ENCODE peak calls at places on chromosomes 16 and 17, in ten cellular contexts. C, Y, I, O, H, F, S, L, M and T are unnamed samples.

GRCh38 chr17:71519285-71519684 is 601.5 kb upstream of the SOX9 start:
- DNase-seq in I (no peak), C (no peak), S (no peak), L (no peak), M (no peak), F (no peak), O (no peak), Y (no peak), H (no peak), T (no peak)

GRCh38 chr16:57593990-57594389 is 34.4 kb upstream of the ADGRG1 start:
- DNase-seq in O (no peak), C (no peak), F (no peak), L (no peak), Y (no peak), M (no peak), I (no peak), S (no peak), H (no peak), T (no peak)

GRCh38 chr17:59368218-59368857 is 36.9 kb downstream of the YPEL2 start:
- DNase-seq in I (no peak), C (no peak), F (no peak), O (no peak), H (peak), Y (no peak), L (no peak), M (no peak), S (no peak), T (no peak)

GRCh38 chr16:67966549-67967182 is 1.8 kb downstream of the SLC12A4 start:
- DNase-seq in I (no peak), H (peak), S (peak), O (no peak), M (no peak), Y (no peak), F (no peak), L (peak), C (no peak), T (no peak)

GRCh38 chr16:49456763-49457162 is 83.2 kb downstream of the C16orf78 start:
- DNase-seq in L (peak), Y (peak), F (no peak), O (no peak), C (no peak), S (no peak), I (no peak), H (peak), M (no peak), T (no peak)

GRCh38 chr16:85448557-85449194 is 164.4 kb upstream of the GSE1 start:
- DNase-seq in L (peak), O (peak), C (peak), I (peak), F (no peak), M (peak), H (no peak), S (no peak), Y (no peak), T (no peak)

GRCh38 chr17:4643676-4644075 is 2.2 kb upstream of the ALOX15 start:
- DNase-seq in S (no peak), C (peak), H (no peak), I (no peak), Y (no peak), F (no peak), O (no peak), M (no peak), L (no peak), T (no peak)

GRCh38 chr17:28466521-28467048 is 6.9 kb upstream of the SLC13A2 start:
- DNase-seq in H (peak), I (no peak), F (no peak), M (peak), C (no peak), O (no peak), L (no peak), S (no peak), Y (no peak), T (no peak)

GRCh38 chr16:84599528-84600202 is 18.2 kb downstream of the COTL1 start:
- DNase-seq in Y (peak), F (peak), S (peak), C (no peak), M (peak), L (peak), I (peak), O (no peak), H (peak), T (no peak)

GRCh38 chr17:39618252-39618913 is 8.4 kb upstream of the PPP1R1B start:
- DNase-seq in I (no peak), Y (no peak), M (peak), S (no peak), L (peak), O (no peak), F (no peak), H (no peak), C (no peak), T (no peak)

GRCh38 chr16:84567446-84567962 is 50.4 kb downstream of the COTL1 start:
- DNase-seq in F (no peak), O (no peak), M (no peak), S (no peak), I (no peak), Y (no peak), L (no peak), H (no peak), C (no peak), T (no peak)

GRCh38 chr16:54275956-54276355 is 10.6 kb downstream of the IRX3 start:
- DNase-seq in H (peak), C (no peak), F (no peak), I (no peak), O (no peak), Y (peak), L (no peak), M (no peak), S (no peak), T (peak)

GRCh38 chr17:59479141-59479540 is 86.3 kb upstream of the DHX40 start:
- DNase-seq in O (no peak), Y (no peak), L (no peak), F (no peak), C (no peak), S (no peak), I (no peak), M (no peak), H (no peak), T (no peak)

GRCh38 chr17:48127371-48128051 is 19.9 kb downstream of the SNX11 start:
- DNase-seq in O (no peak), M (no peak), I (no peak), L (no peak), F (no peak), S (no peak), C (no peak), Y (no peak), H (no peak), T (no peak)

GRCh38 chr16:8519179-8519578 is 71.1 kb downstream of the TMEM114 start:
- DNase-seq in F (no peak), C (no peak), I (no peak), S (no peak), H (no peak), L (no peak), Y (no peak), O (no peak), M (no peak), T (no peak)

GRCh38 chr16:80166082-80166481 is 374.7 kb upstream of the DYNLRB2 start:
- DNase-seq in S (no peak), F (no peak), I (no peak), O (no peak), C (no peak), M (no peak), L (no peak), Y (no peak), H (no peak), T (no peak)

GRCh38 chr16:30472328-30472942 is at the start of gene ITGAL:
- DNase-seq in M (no peak), C (peak), H (no peak), F (no peak), O (peak), Y (peak), L (peak), S (peak), I (peak), T (no peak)

GRCh38 chr17:66191607-66192377 is at the start of gene CEP112:
- DNase-seq in H (peak), S (peak), L (peak), I (peak), O (peak), Y (peak), C (peak), M (peak), F (peak), T (peak)

GRCh38 chr17:50079334-50080095 is 15.6 kb upstream of the PDK2 start:
- DNase-seq in H (peak), F (no peak), M (no peak), C (no peak), I (peak), S (no peak), Y (no peak), L (peak), O (no peak), T (no peak)

GRCh38 chr17:8695241-8695640 is 49.4 kb downstream of the CCDC42 start:
- DNase-seq in Y (no peak), C (no peak), S (no peak), F (peak), O (no peak), I (no peak), L (no peak), H (peak), M (no peak), T (no peak)

GRCh38 chr16:70522216-70523000 is 946 bp downstream of the COG4 start:
- DNase-seq in Y (no peak), M (no peak), C (no peak), O (no peak), F (no peak), L (peak), H (no peak), S (no peak), I (peak), T (no peak)

GRCh38 chr16:57377080-57377841 is 5.0 kb downstream of the CX3CL1 start:
- DNase-seq in O (no peak), F (no peak), H (no peak), M (peak), L (peak), C (peak), I (peak), Y (no peak), S (no peak), T (no peak)

GRCh38 chr17:78272181-78272913 is 40.9 kb downstream of the TMEM235 start:
- DNase-seq in M (peak), F (peak), C (no peak), O (peak), S (peak), Y (peak), H (no peak), I (peak), L (no peak), T (no peak)

GRCh38 chr17:4313482-4314114 is 49.8 kb upstream of the ANKFY1 start:
- DNase-seq in H (no peak), C (no peak), F (no peak), Y (no peak), L (no peak), O (no peak), M (no peak), I (no peak), S (no peak), T (no peak)

GRCh38 chr17:3972281-3972731 is 8.1 kb upstream of the ATP2A3 start:
- DNase-seq in I (peak), Y (no peak), L (peak), O (no peak), H (no peak), F (no peak), M (no peak), S (no peak), C (no peak), T (no peak)

GRCh38 chr17:78557598-78558039 is 19.6 kb downstream of the DNAH17 start:
- DNase-seq in F (peak), S (no peak), Y (no peak), M (peak), I (no peak), L (peak), H (no peak), O (no peak), C (no peak), T (no peak)

GRCh38 chr16:46558018-46558417 is 63.2 kb downstream of the SHCBP1 start:
- DNase-seq in C (no peak), I (no peak), F (no peak), Y (no peak), L (no peak), M (no peak), S (no peak), H (no peak), O (no peak), T (no peak)

GRCh38 chr17:51709867-51710266 is 448.6 kb downstream of the CA10 start:
- DNase-seq in F (no peak), O (no peak), M (no peak), S (no peak), I (no peak), L (no peak), C (no peak), H (no peak), Y (no peak), T (no peak)

GRCh38 chr17:2178798-2179505 is 124.0 kb downstream of the HIC1 start:
- DNase-seq in S (peak), M (no peak), I (no peak), L (no peak), O (no peak), H (peak), F (no peak), Y (no peak), C (no peak), T (no peak)

GRCh38 chr16:78659216-78659615 is 559.8 kb downstream of the WWOX start:
- DNase-seq in Y (no peak), L (no peak), F (no peak), C (no peak), O (no peak), M (peak), I (no peak), S (peak), H (no peak), T (no peak)

GRCh38 chr17:11492511-11492910 is 105.8 kb upstream of the DNAH9 start:
- DNase-seq in Y (no peak), M (no peak), O (no peak), F (no peak), L (no peak), C (no peak), S (no peak), I (no peak), H (no peak), T (no peak)

GRCh38 chr17:46818929-46819859 is 702 bp upstream of the WNT3 start:
- DNase-seq in Y (no peak), H (no peak), O (no peak), C (peak), F (no peak), L (peak), M (peak), I (peak), S (no peak), T (no peak)

GRCh38 chr17:68794636-68795503 is 160.3 kb downstream of the ABCA8 start:
- DNase-seq in L (no peak), C (no peak), H (no peak), F (peak), S (peak), O (no peak), M (no peak), Y (no peak), I (no peak), T (no peak)

GRCh38 chr16:78584213-78584860 is 484.9 kb downstream of the WWOX start:
- DNase-seq in Y (no peak), S (no peak), O (no peak), L (peak), M (no peak), F (no peak), C (no peak), H (no peak), I (no peak), T (no peak)

GRCh38 chr16:89920723-89921122 is 2.1 kb downstream of the MC1R start:
- DNase-seq in C (no peak), Y (no peak), F (peak), M (no peak), S (no peak), H (no peak), I (no peak), L (peak), O (no peak), T (no peak)
- TF ChIP-seq CTCF in C (no peak), Y (no peak), F (no peak), M (no peak), S (no peak), H (no peak), I (no peak), L (no peak), O (no peak), T (no peak)

DNA sequence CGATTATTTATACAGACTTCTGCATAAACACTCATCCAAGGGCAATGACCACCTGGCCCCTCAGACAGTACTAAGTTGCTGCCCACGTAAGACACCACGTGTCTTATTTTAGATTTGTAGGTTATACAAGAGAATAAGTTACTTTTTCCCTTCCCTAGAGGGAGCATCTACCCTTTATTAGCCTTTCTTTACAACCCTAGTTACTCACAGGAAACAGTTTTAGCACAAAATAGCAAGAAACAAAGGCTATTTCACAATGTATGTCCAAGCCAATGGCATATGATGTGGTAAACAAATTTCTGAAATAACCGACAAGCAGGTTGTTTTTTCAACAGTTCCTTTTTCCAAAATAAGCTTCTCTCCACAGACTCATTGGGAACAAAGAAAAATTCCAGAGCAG is 50.1 kb upstream of the ERN1 start:
- DNase-seq in L (peak), H (no peak), S (no peak), M (no peak), I (no peak), Y (no peak), O (no peak), C (no peak), F (no peak), T (no peak)
- TF ChIP-seq CTCF in L (no peak), H (no peak), S (no peak), M (no peak), I (no peak), Y (peak), O (no peak), C (no peak), F (no peak), T (no peak)

DNA sequence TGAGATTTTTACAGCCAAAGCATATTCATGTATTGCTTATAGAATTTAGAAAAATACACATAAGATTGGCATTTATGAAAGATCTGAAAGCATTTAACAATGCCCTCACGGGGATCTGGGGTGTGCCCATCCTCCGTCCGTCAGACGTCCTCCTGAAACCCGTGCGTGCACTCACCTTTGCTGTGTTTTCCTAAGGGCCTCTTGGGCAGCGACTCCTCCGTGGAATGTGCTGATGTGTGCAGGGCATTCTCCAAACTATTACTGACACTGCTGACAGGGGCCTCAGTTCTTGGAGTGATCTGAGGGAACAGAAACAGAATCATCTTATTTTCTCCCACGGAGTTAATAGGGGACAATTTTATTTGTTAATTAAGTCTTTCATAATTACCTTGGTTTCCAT is 33.0 kb downstream of the ZCCHC14 start:
- DNase-seq in Y (no peak), C (no peak), L (no peak), M (no peak), O (no peak), F (no peak), I (no peak), H (no peak), S (no peak), T (no peak)
- TF ChIP-seq CTCF in Y (no peak), C (no peak), L (no peak), M (no peak), O (no peak), F (no peak), I (no peak), H (no peak), S (no peak), T (no peak)

DNA sequence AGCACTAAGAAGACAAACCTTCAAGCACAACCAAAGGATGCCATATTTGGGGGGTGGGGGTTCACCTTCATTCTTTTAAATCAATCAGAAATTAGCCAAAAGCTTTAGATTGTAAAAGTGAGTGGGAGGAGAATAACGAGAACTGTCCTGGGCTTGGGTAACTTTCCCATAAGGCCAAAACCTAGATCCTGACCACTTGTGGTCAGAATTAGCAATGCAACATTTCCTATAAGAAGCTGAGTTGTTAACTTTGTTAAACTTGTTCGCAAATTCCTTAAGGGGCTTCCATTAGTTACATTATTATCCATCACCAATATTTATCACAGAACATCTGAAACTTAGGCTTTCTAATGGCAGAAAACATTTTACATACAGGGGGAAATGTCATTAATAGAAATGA is 25.1 kb downstream of the STAT5B start:
- DNase-seq in C (no peak), L (peak), H (no peak), O (no peak), Y (no peak), M (no peak), F (peak), S (no peak), I (no peak), T (no peak)
- TF ChIP-seq CTCF in C (no peak), L (peak), H (no peak), O (no peak), Y (no peak), M (peak), F (peak), S (peak), I (no peak), T (no peak)

GRCh38 chr16:89442990-89443726 is 47.2 kb downstream of the ANKRD11 start:
- DNase-seq in L (no peak), I (peak), O (no peak), M (peak), F (peak), Y (peak), H (no peak), S (peak), C (no peak), T (peak)
- TF ChIP-seq CTCF in L (no peak), I (no peak), O (no peak), M (no peak), F (no peak), Y (peak), H (no peak), S (no peak), C (no peak), T (no peak)